ENCODE peak calls at places on chromosomes 7 and 10, in four cellular contexts. N, V, B and E are unnamed samples.
A peak's percentile ranks its signal among the peaks of the same experiment; 100 is the strongest.

GRCh38 chr7:2956076-2956475 is 87.6 kb downstream of the CARD11 start:
- DNase-seq in N (no peak), V (no peak), B (no peak), E (no peak)

GRCh38 chr10:63005246-63005645 is 127.9 kb upstream of the NRBF2 start:
- DNase-seq in N (no peak), V (no peak), B (no peak), E (no peak)

GRCh38 chr7:142812437-142813215 is 41.9 kb downstream of the PRSS2 start:
- DNase-seq in N (no peak), V (no peak), B (no peak), E (no peak)

GRCh38 chr10:114631678-114632417 is 26.2 kb downstream of the ABLIM1 start:
- DNase-seq in N (peak; percentile 57), V (peak; percentile 78), B (no peak), E (no peak)

GRCh38 chr7:134774076-134774475 is 5.4 kb upstream of the CALD1 start:
- DNase-seq in N (no peak), V (no peak), B (no peak), E (no peak)

GRCh38 chr10:26860026-26860541 is 674 bp downstream of the ABI1 start:
- DNase-seq in N (peak; percentile 56), V (peak; percentile 95), B (peak; percentile 81), E (peak; percentile 66)

GRCh38 chr7:159191236-159191635 is 46.6 kb upstream of the VIPR2 start:
- DNase-seq in N (no peak), V (no peak), B (no peak), E (no peak)

GRCh38 chr10:23405540-23405939 is 33.3 kb upstream of the OTUD1 start:
- DNase-seq in N (no peak), V (no peak), B (no peak), E (no peak)

GRCh38 chr10:132197271-132198067 is 10.7 kb downstream of the DPYSL4 start:
- DNase-seq in N (no peak), V (peak; percentile 58), B (no peak), E (no peak)

GRCh38 chr7:31955641-31956040 is 114.6 kb downstream of the PDE1C start:
- DNase-seq in N (no peak), V (no peak), B (no peak), E (no peak)

GRCh38 chr10:113386005-113386404 is 166.8 kb upstream of the HABP2 start:
- DNase-seq in N (no peak), V (no peak), B (no peak), E (no peak)

GRCh38 chr10:113382691-113383090 is 170.2 kb upstream of the HABP2 start:
- DNase-seq in N (no peak), V (no peak), B (no peak), E (no peak)

GRCh38 chr10:113381906-113382562 is 170.8 kb upstream of the HABP2 start:
- DNase-seq in N (no peak), V (no peak), B (no peak), E (no peak)

GRCh38 chr10:113384181-113384580 is 168.7 kb upstream of the HABP2 start:
- DNase-seq in N (no peak), V (no peak), B (no peak), E (no peak)

GRCh38 chr10:113385021-113385975 is 167.6 kb upstream of the HABP2 start:
- DNase-seq in N (peak; percentile 79), V (peak; percentile 86), B (peak; percentile 91), E (peak; percentile 82)
- H3K27ac ChIP-seq in N (peak overlapping the region; percentile 59), V (no peak overlapping the region), B (peak overlapping the region; percentile 16), E (no peak overlapping the region)

DNA sequence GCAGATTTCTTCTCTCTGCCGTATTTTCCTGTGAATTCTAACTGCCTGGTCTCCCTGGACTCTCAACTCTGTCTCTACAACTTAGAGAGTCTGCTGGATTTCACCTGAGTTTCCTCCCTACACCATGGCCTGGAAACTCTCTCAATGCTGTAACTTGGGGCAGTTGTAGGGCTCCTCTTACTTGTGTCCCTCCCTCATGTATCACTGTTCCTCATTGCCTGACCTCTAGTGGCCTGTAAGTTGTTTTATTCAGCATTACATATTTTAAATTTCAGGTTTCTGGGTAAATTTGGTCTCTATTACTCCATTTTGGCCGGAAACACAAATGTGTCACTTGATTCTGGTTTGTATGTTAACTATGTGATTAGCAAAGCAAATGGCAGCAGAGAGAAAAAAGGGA is 70.9 kb downstream of the DYNC1I1 start:
- DNase-seq in N (no peak), V (no peak), B (no peak), E (no peak)
- TF ChIP-seq CTCF in N (no peak), V (no peak), B (no peak), E (no peak)

GRCh38 chr7:73844848-73845460 is 2.6 kb upstream of the METTL27 start:
- DNase-seq in N (no peak), V (no peak), B (no peak), E (no peak)
- H3K27ac ChIP-seq in N (peak overlapping the region; percentile 20), V (no peak overlapping the region), B (peak overlapping the region; percentile 59), E (no peak overlapping the region)

DNA sequence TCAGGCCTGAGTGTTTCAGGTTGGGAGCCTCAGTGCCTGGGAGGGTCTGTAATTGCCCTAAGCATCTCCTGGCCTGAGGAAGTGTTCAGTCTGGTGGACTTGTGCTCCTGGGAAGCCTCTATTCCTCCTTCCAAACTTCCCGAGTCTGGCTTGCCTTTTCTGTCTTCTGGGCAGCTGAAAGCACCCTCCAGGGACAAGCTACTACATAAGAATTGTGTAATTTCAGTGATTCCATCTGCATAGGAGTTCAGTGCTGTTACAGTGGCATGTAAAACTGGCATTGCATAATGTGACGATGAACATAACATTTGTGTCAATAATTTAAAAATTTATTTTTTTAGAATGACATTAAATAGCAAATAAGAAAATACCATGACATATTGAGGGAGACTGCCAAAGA is 109.3 kb downstream of the AOAH start:
- DNase-seq in N (no peak), V (no peak), B (no peak), E (no peak)
- TF ChIP-seq CTCF in N (no peak), V (no peak), B (no peak), E (no peak)

DNA sequence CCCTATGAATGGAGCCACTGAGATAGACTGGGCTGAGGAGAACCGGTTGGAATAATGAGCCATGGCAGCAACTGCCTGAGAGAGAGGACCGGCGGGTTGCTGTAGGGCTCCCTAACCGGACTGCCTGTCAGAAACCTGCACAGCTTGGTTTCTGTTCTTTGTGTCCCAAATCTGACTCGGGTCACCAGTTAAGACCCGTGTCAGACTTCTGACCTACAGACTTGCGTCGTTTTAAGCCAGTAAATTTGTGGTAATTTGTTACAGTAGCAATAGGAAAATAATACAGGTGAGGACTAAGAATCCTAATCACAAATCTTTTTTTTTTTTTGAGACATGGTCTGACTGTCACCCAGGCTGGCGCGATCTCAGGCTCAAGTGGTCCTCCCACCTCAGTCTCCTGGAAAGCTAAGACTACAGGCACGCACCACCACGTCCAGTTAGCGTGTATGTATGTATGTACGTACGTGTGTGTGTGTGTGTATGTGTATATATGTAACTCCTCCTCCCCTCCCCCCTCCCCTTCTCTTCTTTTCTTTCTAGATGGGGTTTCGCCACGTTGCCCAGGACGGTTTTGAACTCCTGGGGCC is 671 bp upstream of the DDX56 start:
- DNase-seq in N (no peak), V (no peak), B (no peak), E (no peak)
- H3K27ac ChIP-seq in N (peak overlapping the region; percentile 89), V (peak overlapping the region; percentile 90), B (peak overlapping the region; percentile 90), E (peak overlapping the region; percentile 91)